ENCODE peak calls at places on chromosomes 4 and X, in eight cellular contexts. One of them, this sample, is unnamed.

GRCh38 chr4:53221832-53222480 is 143.9 kb downstream of the SCFD2 start:
- DNase-seq in stimulated activated CD8-positive, alpha-beta memory T cell treated with anti-CD3 and anti-CD28 coated beads, Interleukin-2, amount 100 ng/mL, for 1 hour: no peak
- DNase-seq in GM04504: no peak
- DNase-seq in smooth muscle cell of the brain vasculature: no peak
- DNase-seq in NCI-H1105: no peak
- DNase-seq in tibial nerve: no peak
- DNase-seq in stimulated activated CD4-positive, alpha-beta T cell treated with anti-CD3 and anti-CD28 coated beads, Interleukin-2, amount 100 ng/mL, for 48 hours: no peak
- DNase-seq in endothelial cell: no peak
- DNase-seq in this sample: no peak

GRCh38 chrX:43702660-43703059 is 46.6 kb downstream of the MAOA start:
- DNase-seq in stimulated activated CD8-positive, alpha-beta memory T cell treated with anti-CD3 and anti-CD28 coated beads, Interleukin-2, amount 100 ng/mL, for 1 hour: no peak
- DNase-seq in GM04504: no peak
- DNase-seq in smooth muscle cell of the brain vasculature: no peak
- DNase-seq in NCI-H1105: no peak
- DNase-seq in tibial nerve: no peak
- DNase-seq in stimulated activated CD4-positive, alpha-beta T cell treated with anti-CD3 and anti-CD28 coated beads, Interleukin-2, amount 100 ng/mL, for 48 hours: no peak
- DNase-seq in endothelial cell: no peak
- DNase-seq in this sample: no peak

GRCh38 chrX:100647095-100647494 is 3.1 kb downstream of the SRPX2 start:
- DNase-seq in stimulated activated CD8-positive, alpha-beta memory T cell treated with anti-CD3 and anti-CD28 coated beads, Interleukin-2, amount 100 ng/mL, for 1 hour: no peak
- DNase-seq in GM04504: no peak
- DNase-seq in smooth muscle cell of the brain vasculature: peak
- DNase-seq in NCI-H1105: no peak
- DNase-seq in tibial nerve: no peak
- DNase-seq in stimulated activated CD4-positive, alpha-beta T cell treated with anti-CD3 and anti-CD28 coated beads, Interleukin-2, amount 100 ng/mL, for 48 hours: no peak
- DNase-seq in endothelial cell: no peak
- DNase-seq in this sample: no peak

GRCh38 chrX:150547511-150548115 is 20.8 kb upstream of the MTM1 start:
- DNase-seq in stimulated activated CD8-positive, alpha-beta memory T cell treated with anti-CD3 and anti-CD28 coated beads, Interleukin-2, amount 100 ng/mL, for 1 hour: no peak
- DNase-seq in GM04504: no peak
- DNase-seq in smooth muscle cell of the brain vasculature: no peak
- DNase-seq in NCI-H1105: peak
- DNase-seq in tibial nerve: peak
- DNase-seq in stimulated activated CD4-positive, alpha-beta T cell treated with anti-CD3 and anti-CD28 coated beads, Interleukin-2, amount 100 ng/mL, for 48 hours: no peak
- DNase-seq in endothelial cell: peak
- DNase-seq in this sample: no peak

GRCh38 chrX:73841337-73841736 is 278.3 kb downstream of the CHIC1 start:
- DNase-seq in stimulated activated CD8-positive, alpha-beta memory T cell treated with anti-CD3 and anti-CD28 coated beads, Interleukin-2, amount 100 ng/mL, for 1 hour: no peak
- DNase-seq in GM04504: no peak
- DNase-seq in smooth muscle cell of the brain vasculature: no peak
- DNase-seq in NCI-H1105: no peak
- DNase-seq in tibial nerve: no peak
- DNase-seq in stimulated activated CD4-positive, alpha-beta T cell treated with anti-CD3 and anti-CD28 coated beads, Interleukin-2, amount 100 ng/mL, for 48 hours: no peak
- DNase-seq in endothelial cell: no peak
- DNase-seq in this sample: no peak

GRCh38 chr4:147518846-147519767 is 38.2 kb downstream of the EDNRA start:
- DNase-seq in stimulated activated CD8-positive, alpha-beta memory T cell treated with anti-CD3 and anti-CD28 coated beads, Interleukin-2, amount 100 ng/mL, for 1 hour: peak
- DNase-seq in GM04504: peak
- DNase-seq in smooth muscle cell of the brain vasculature: peak
- DNase-seq in NCI-H1105: no peak
- DNase-seq in tibial nerve: peak
- DNase-seq in stimulated activated CD4-positive, alpha-beta T cell treated with anti-CD3 and anti-CD28 coated beads, Interleukin-2, amount 100 ng/mL, for 48 hours: peak
- DNase-seq in endothelial cell: peak
- DNase-seq in this sample: no peak

GRCh38 chr4:150582881-150583286 is 933 bp downstream of the MAB21L2 start:
- DNase-seq in stimulated activated CD8-positive, alpha-beta memory T cell treated with anti-CD3 and anti-CD28 coated beads, Interleukin-2, amount 100 ng/mL, for 1 hour: no peak
- DNase-seq in GM04504: no peak
- DNase-seq in smooth muscle cell of the brain vasculature: no peak
- DNase-seq in NCI-H1105: no peak
- DNase-seq in tibial nerve: no peak
- DNase-seq in stimulated activated CD4-positive, alpha-beta T cell treated with anti-CD3 and anti-CD28 coated beads, Interleukin-2, amount 100 ng/mL, for 48 hours: no peak
- DNase-seq in endothelial cell: peak
- DNase-seq in this sample: no peak

GRCh38 chrX:102154218-102154860 is 1.4 kb downstream of the BEX5 start:
- DNase-seq in stimulated activated CD8-positive, alpha-beta memory T cell treated with anti-CD3 and anti-CD28 coated beads, Interleukin-2, amount 100 ng/mL, for 1 hour: no peak
- DNase-seq in GM04504: no peak
- DNase-seq in smooth muscle cell of the brain vasculature: no peak
- DNase-seq in NCI-H1105: peak
- DNase-seq in tibial nerve: no peak
- DNase-seq in stimulated activated CD4-positive, alpha-beta T cell treated with anti-CD3 and anti-CD28 coated beads, Interleukin-2, amount 100 ng/mL, for 48 hours: peak
- DNase-seq in endothelial cell: peak
- DNase-seq in this sample: no peak

GRCh38 chr4:170242471-170242870 is 152.7 kb upstream of the AADAT start:
- DNase-seq in stimulated activated CD8-positive, alpha-beta memory T cell treated with anti-CD3 and anti-CD28 coated beads, Interleukin-2, amount 100 ng/mL, for 1 hour: no peak
- DNase-seq in GM04504: peak
- DNase-seq in smooth muscle cell of the brain vasculature: no peak
- DNase-seq in NCI-H1105: no peak
- DNase-seq in tibial nerve: no peak
- DNase-seq in stimulated activated CD4-positive, alpha-beta T cell treated with anti-CD3 and anti-CD28 coated beads, Interleukin-2, amount 100 ng/mL, for 48 hours: no peak
- DNase-seq in endothelial cell: no peak
- DNase-seq in this sample: no peak

GRCh38 chr4:42352049-42352448 is 45.2 kb upstream of the SHISA3 start:
- DNase-seq in stimulated activated CD8-positive, alpha-beta memory T cell treated with anti-CD3 and anti-CD28 coated beads, Interleukin-2, amount 100 ng/mL, for 1 hour: no peak
- DNase-seq in GM04504: no peak
- DNase-seq in smooth muscle cell of the brain vasculature: no peak
- DNase-seq in NCI-H1105: no peak
- DNase-seq in tibial nerve: no peak
- DNase-seq in stimulated activated CD4-positive, alpha-beta T cell treated with anti-CD3 and anti-CD28 coated beads, Interleukin-2, amount 100 ng/mL, for 48 hours: no peak
- DNase-seq in endothelial cell: no peak
- DNase-seq in this sample: no peak

GRCh38 chr4:162498168-162498567 is 334.4 kb upstream of the FSTL5 start:
- DNase-seq in stimulated activated CD8-positive, alpha-beta memory T cell treated with anti-CD3 and anti-CD28 coated beads, Interleukin-2, amount 100 ng/mL, for 1 hour: no peak
- DNase-seq in GM04504: no peak
- DNase-seq in smooth muscle cell of the brain vasculature: no peak
- DNase-seq in NCI-H1105: no peak
- DNase-seq in tibial nerve: no peak
- DNase-seq in stimulated activated CD4-positive, alpha-beta T cell treated with anti-CD3 and anti-CD28 coated beads, Interleukin-2, amount 100 ng/mL, for 48 hours: no peak
- DNase-seq in endothelial cell: no peak
- DNase-seq in this sample: no peak

GRCh38 chr4:35818520-35818919 is 425.8 kb downstream of the ARAP2 start:
- DNase-seq in stimulated activated CD8-positive, alpha-beta memory T cell treated with anti-CD3 and anti-CD28 coated beads, Interleukin-2, amount 100 ng/mL, for 1 hour: no peak
- DNase-seq in GM04504: no peak
- DNase-seq in smooth muscle cell of the brain vasculature: no peak
- DNase-seq in NCI-H1105: no peak
- DNase-seq in tibial nerve: no peak
- DNase-seq in stimulated activated CD4-positive, alpha-beta T cell treated with anti-CD3 and anti-CD28 coated beads, Interleukin-2, amount 100 ng/mL, for 48 hours: no peak
- DNase-seq in endothelial cell: no peak
- DNase-seq in this sample: no peak

GRCh38 chr4:174284181-174284886 is 623 bp downstream of the CEP44 start:
- DNase-seq in stimulated activated CD8-positive, alpha-beta memory T cell treated with anti-CD3 and anti-CD28 coated beads, Interleukin-2, amount 100 ng/mL, for 1 hour: no peak
- DNase-seq in GM04504: peak
- DNase-seq in smooth muscle cell of the brain vasculature: peak
- DNase-seq in NCI-H1105: no peak
- DNase-seq in tibial nerve: no peak
- DNase-seq in stimulated activated CD4-positive, alpha-beta T cell treated with anti-CD3 and anti-CD28 coated beads, Interleukin-2, amount 100 ng/mL, for 48 hours: no peak
- DNase-seq in endothelial cell: no peak
- DNase-seq in this sample: no peak

GRCh38 chr4:139978692-139979091 is 175.3 kb downstream of the MAML3 start:
- DNase-seq in stimulated activated CD8-positive, alpha-beta memory T cell treated with anti-CD3 and anti-CD28 coated beads, Interleukin-2, amount 100 ng/mL, for 1 hour: no peak
- DNase-seq in GM04504: no peak
- DNase-seq in smooth muscle cell of the brain vasculature: no peak
- DNase-seq in NCI-H1105: no peak
- DNase-seq in tibial nerve: no peak
- DNase-seq in stimulated activated CD4-positive, alpha-beta T cell treated with anti-CD3 and anti-CD28 coated beads, Interleukin-2, amount 100 ng/mL, for 48 hours: no peak
- DNase-seq in endothelial cell: no peak
- DNase-seq in this sample: no peak

GRCh38 chr4:138097912-138098600 is 144.1 kb downstream of the SLC7A11 start:
- DNase-seq in stimulated activated CD8-positive, alpha-beta memory T cell treated with anti-CD3 and anti-CD28 coated beads, Interleukin-2, amount 100 ng/mL, for 1 hour: no peak
- DNase-seq in GM04504: no peak
- DNase-seq in smooth muscle cell of the brain vasculature: no peak
- DNase-seq in NCI-H1105: no peak
- DNase-seq in tibial nerve: no peak
- DNase-seq in stimulated activated CD4-positive, alpha-beta T cell treated with anti-CD3 and anti-CD28 coated beads, Interleukin-2, amount 100 ng/mL, for 48 hours: no peak
- DNase-seq in endothelial cell: no peak
- DNase-seq in this sample: no peak

GRCh38 chrX:48473718-48473990 is 2.3 kb upstream of the FTSJ1 start:
- DNase-seq in stimulated activated CD8-positive, alpha-beta memory T cell treated with anti-CD3 and anti-CD28 coated beads, Interleukin-2, amount 100 ng/mL, for 1 hour: no peak
- DNase-seq in GM04504: no peak
- DNase-seq in smooth muscle cell of the brain vasculature: no peak
- DNase-seq in NCI-H1105: no peak
- DNase-seq in tibial nerve: no peak
- DNase-seq in stimulated activated CD4-positive, alpha-beta T cell treated with anti-CD3 and anti-CD28 coated beads, Interleukin-2, amount 100 ng/mL, for 48 hours: no peak
- DNase-seq in endothelial cell: no peak
- DNase-seq in this sample: no peak

GRCh38 chrX:19893722-19894121 is 6.3 kb upstream of the SH3KBP1 start:
- DNase-seq in stimulated activated CD8-positive, alpha-beta memory T cell treated with anti-CD3 and anti-CD28 coated beads, Interleukin-2, amount 100 ng/mL, for 1 hour: no peak
- DNase-seq in GM04504: no peak
- DNase-seq in smooth muscle cell of the brain vasculature: no peak
- DNase-seq in NCI-H1105: no peak
- DNase-seq in tibial nerve: no peak
- DNase-seq in stimulated activated CD4-positive, alpha-beta T cell treated with anti-CD3 and anti-CD28 coated beads, Interleukin-2, amount 100 ng/mL, for 48 hours: no peak
- DNase-seq in endothelial cell: no peak
- DNase-seq in this sample: no peak

GRCh38 chr4:98963538-98964433 is 31.7 kb upstream of the METAP1 start:
- DNase-seq in stimulated activated CD8-positive, alpha-beta memory T cell treated with anti-CD3 and anti-CD28 coated beads, Interleukin-2, amount 100 ng/mL, for 1 hour: no peak
- DNase-seq in GM04504: no peak
- DNase-seq in smooth muscle cell of the brain vasculature: no peak
- DNase-seq in NCI-H1105: no peak
- DNase-seq in tibial nerve: no peak
- DNase-seq in stimulated activated CD4-positive, alpha-beta T cell treated with anti-CD3 and anti-CD28 coated beads, Interleukin-2, amount 100 ng/mL, for 48 hours: no peak
- DNase-seq in endothelial cell: no peak
- DNase-seq in this sample: no peak

GRCh38 chr4:122508083-122508482 is 51.6 kb upstream of the IL2 start:
- DNase-seq in stimulated activated CD8-positive, alpha-beta memory T cell treated with anti-CD3 and anti-CD28 coated beads, Interleukin-2, amount 100 ng/mL, for 1 hour: no peak
- DNase-seq in GM04504: no peak
- DNase-seq in smooth muscle cell of the brain vasculature: no peak
- DNase-seq in NCI-H1105: no peak
- DNase-seq in tibial nerve: no peak
- DNase-seq in stimulated activated CD4-positive, alpha-beta T cell treated with anti-CD3 and anti-CD28 coated beads, Interleukin-2, amount 100 ng/mL, for 48 hours: no peak
- DNase-seq in endothelial cell: no peak
- DNase-seq in this sample: no peak

GRCh38 chr4:77911091-77911490 is 48.5 kb downstream of the MRPL1 start:
- DNase-seq in stimulated activated CD8-positive, alpha-beta memory T cell treated with anti-CD3 and anti-CD28 coated beads, Interleukin-2, amount 100 ng/mL, for 1 hour: no peak
- DNase-seq in GM04504: no peak
- DNase-seq in smooth muscle cell of the brain vasculature: no peak
- DNase-seq in NCI-H1105: no peak
- DNase-seq in tibial nerve: no peak
- DNase-seq in stimulated activated CD4-positive, alpha-beta T cell treated with anti-CD3 and anti-CD28 coated beads, Interleukin-2, amount 100 ng/mL, for 48 hours: no peak
- DNase-seq in endothelial cell: no peak
- DNase-seq in this sample: no peak

GRCh38 chrX:27889878-27890277 is 82.1 kb downstream of the MAGEB10 start:
- DNase-seq in stimulated activated CD8-positive, alpha-beta memory T cell treated with anti-CD3 and anti-CD28 coated beads, Interleukin-2, amount 100 ng/mL, for 1 hour: no peak
- DNase-seq in GM04504: no peak
- DNase-seq in smooth muscle cell of the brain vasculature: no peak
- DNase-seq in NCI-H1105: no peak
- DNase-seq in tibial nerve: no peak
- DNase-seq in stimulated activated CD4-positive, alpha-beta T cell treated with anti-CD3 and anti-CD28 coated beads, Interleukin-2, amount 100 ng/mL, for 48 hours: no peak
- DNase-seq in endothelial cell: no peak
- DNase-seq in this sample: no peak

This sample was measured in NCI-H510A.